ENCODE peak calls at places on chromosomes 2 and 18, in seven cellular contexts. R is HCT116, T is HepG2, O is endothelial cell of umbilical vein, D is upper lobe of left lung, G is stomach, W is sigmoid colon. P is an unnamed sample. For H3K9me3, the result is how much of the 10 kb centered on the place peaks cover.

GRCh38 chr18:63949068-63949737 is at the start of gene HMSD:
- DNase-seq in R (peak), T (no peak), O (peak), D (peak), G (peak), W (no peak), P (no peak)

GRCh38 chr18:79941473-79942119 is 9.9 kb downstream of the SLC66A2 start:
- DNase-seq in R (no peak), T (no peak), O (no peak), D (no peak), G (peak), W (peak), P (no peak)

GRCh38 chr2:203934006-203934632 is 2.4 kb upstream of the ICOS start:
- DNase-seq in R (no peak), T (no peak), O (no peak), D (no peak), G (no peak), W (no peak), P (no peak)

GRCh38 chr2:108923019-108923700 is 65.9 kb downstream of the EDAR start:
- DNase-seq in R (peak), T (no peak), O (no peak), D (no peak), G (peak), W (peak), P (peak)

GRCh38 chr2:118979177-118979861 is 37.3 kb downstream of the MARCO start:
- DNase-seq in R (no peak), T (no peak), O (no peak), D (no peak), G (no peak), W (no peak), P (no peak)

GRCh38 chr2:66581461-66582363 is 146.8 kb downstream of the MEIS1 start:
- DNase-seq in R (no peak), T (no peak), O (no peak), D (peak), G (no peak), W (peak), P (no peak)

GRCh38 chr2:66901344-66901743 is 466.4 kb downstream of the MEIS1 start:
- DNase-seq in R (no peak), T (no peak), O (no peak), D (no peak), G (no peak), W (no peak), P (no peak)

GRCh38 chr2:196421880-196422279 is 217.6 kb upstream of the CCDC150 start:
- DNase-seq in R (no peak), T (no peak), O (no peak), D (no peak), G (no peak), W (no peak), P (no peak)

GRCh38 chr2:189661148-189661956 is at the start of gene ASNSD1:
- DNase-seq in R (peak), T (peak), O (peak), D (peak), G (peak), W (peak), P (peak)

GRCh38 chr18:79394438-79395307 is 1.1 kb upstream of the NFATC1 start:
- DNase-seq in R (no peak), T (no peak), O (peak), D (peak), G (no peak), W (peak), P (no peak)

GRCh38 chr2:43417296-43417695 is 178.5 kb downstream of the THADA start:
- DNase-seq in R (no peak), T (no peak), O (no peak), D (no peak), G (no peak), W (no peak), P (no peak)

GRCh38 chr2:84901593-84902120 is 3.8 kb upstream of the TMSB10 start:
- DNase-seq in R (no peak), T (no peak), O (no peak), D (no peak), G (no peak), W (no peak), P (no peak)

GRCh38 chr2:15940661-15941482 is 522 bp downstream of the MYCN start:
- DNase-seq in R (no peak), T (no peak), O (peak), D (peak), G (no peak), W (no peak), P (no peak)

GRCh38 chr18:34773961-34774754 is 64.1 kb downstream of the DTNA start:
- DNase-seq in R (no peak), T (no peak), O (peak), D (no peak), G (peak), W (peak), P (no peak)

GRCh38 chr18:75815767-75816166 is 388.3 kb upstream of the SMIM21 start:
- DNase-seq in R (no peak), T (no peak), O (no peak), D (no peak), G (no peak), W (no peak), P (no peak)

GRCh38 chr2:30708491-30709290 is 98.6 kb downstream of the CAPN13 start:
- DNase-seq in R (no peak), T (no peak), O (no peak), D (no peak), G (no peak), W (no peak), P (no peak)

GRCh38 chr18:39751926-39752325 is 2186.3 kb upstream of the CELF4 start:
- DNase-seq in R (no peak), T (no peak), O (no peak), D (no peak), G (no peak), W (no peak), P (no peak)

GRCh38 chr2:233866479-233866878 is 1.7 kb downstream of the MSL3B start:
- DNase-seq in R (no peak), T (no peak), O (no peak), D (peak), G (no peak), W (no peak), P (no peak)

GRCh38 chr2:233862261-233862768 is 5.9 kb downstream of the MSL3B start:
- DNase-seq in R (no peak), T (no peak), O (no peak), D (no peak), G (no peak), W (no peak), P (no peak)

GRCh38 chr2:233871432-233871831 is 3.2 kb upstream of the MSL3B start:
- DNase-seq in R (no peak), T (no peak), O (no peak), D (no peak), G (no peak), W (no peak), P (no peak)

GRCh38 chr2:233865838-233866237 is 2.3 kb downstream of the MSL3B start:
- DNase-seq in R (no peak), T (peak), O (no peak), D (no peak), G (no peak), W (no peak), P (no peak)

DNA sequence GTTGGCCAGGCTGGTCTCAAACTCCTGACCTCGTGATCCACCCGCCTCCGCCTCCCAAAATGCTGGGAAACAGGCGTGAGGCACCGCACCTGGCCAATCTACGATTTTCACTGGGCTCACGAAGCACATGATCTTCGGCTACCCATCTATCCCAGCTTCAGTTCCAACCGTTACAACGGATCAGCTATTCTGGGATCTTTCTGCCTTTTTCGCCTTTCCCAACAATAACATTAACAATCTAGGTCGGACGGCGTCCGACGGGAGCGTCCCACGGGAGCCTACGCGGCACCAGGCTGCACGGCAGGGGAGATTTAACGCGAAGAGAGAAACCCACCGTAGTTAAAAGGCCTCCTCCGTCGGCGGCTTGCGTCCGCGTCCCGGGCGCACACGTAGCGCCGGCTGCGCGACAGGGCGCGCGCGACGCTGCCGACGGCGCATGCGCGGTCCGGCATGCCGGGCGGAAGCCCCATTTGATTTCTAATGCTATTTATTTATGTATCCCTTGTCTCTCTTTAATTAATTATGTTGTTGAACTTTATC is at the start of gene MSL3B:
- DNase-seq in R (peak), T (no peak), O (peak), D (peak), G (peak), W (no peak), P (no peak)
- TF ChIP-seq POLR2A in R (peak), T (no peak), O (peak), D (no peak), G (no peak), W (no peak), P (no peak)

DNA sequence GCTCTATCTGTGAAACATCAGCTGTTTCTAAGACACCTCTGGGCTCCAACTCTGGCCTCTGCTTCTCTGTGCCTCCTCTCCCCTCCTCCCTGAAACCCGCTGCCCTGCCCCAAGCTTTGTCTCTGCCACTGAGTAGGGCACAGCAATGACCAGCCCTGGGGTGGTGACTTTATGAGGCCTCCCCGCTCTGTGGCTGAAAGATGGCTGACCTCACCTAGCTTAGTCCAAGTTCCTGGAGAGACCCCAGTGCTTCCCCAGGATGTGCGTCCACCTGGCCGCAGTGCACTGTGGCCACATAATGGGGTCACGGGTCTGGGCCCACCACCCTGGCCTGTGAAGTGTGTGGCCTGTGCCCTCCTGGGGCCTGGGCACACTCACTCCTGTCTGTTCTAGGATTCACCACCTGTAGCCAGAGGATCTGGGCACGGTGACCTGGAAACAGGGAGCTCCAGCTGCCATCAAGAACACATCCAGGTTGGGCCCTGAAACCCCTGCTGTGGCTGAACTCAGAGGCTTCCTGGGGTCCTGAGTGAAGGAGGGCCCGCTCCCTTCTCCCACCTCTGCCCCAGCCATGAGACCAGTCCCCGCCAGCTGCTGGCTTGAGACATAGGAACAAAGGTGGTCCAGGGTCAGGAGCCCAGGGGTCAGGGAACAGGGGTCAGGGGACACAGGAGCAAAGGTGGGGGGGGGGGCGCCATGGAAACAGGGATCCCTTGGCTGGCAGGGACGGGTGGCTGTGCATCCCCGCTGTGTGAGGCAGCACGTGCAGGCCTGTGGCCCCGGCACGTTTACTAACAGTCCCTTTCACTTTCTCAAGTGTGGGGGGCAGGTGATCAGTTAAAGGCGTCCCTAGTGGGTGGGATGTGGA is 29.3 kb upstream of the OTOS start:
- DNase-seq in R (no peak), T (no peak), O (no peak), D (no peak), G (no peak), W (no peak), P (no peak)
- H3K9me3 ChIP-seq in R (under half), T (under half), O (under half), D (under half), G (under half), W (under half), P (under half)

DNA sequence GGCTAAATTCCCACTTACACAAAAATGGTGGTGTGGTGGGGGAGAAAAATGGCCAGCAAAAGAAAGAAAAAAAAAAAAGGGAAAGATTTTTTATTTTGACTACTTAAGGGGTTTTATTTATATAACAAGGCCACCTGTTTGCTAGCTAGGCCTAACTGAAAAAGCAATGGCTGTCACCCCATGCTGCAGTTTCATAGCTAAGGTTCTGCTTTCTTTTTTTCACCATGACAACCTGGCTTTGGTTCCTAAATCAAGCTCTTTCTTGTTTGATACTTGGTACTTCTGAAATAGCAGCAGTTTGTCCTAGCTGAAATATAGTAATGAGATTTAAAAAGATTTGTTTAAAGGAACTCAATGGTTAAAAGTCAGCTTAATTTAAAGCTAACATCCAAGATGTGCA is 433.2 kb upstream of the MEX3C start:
- DNase-seq in R (no peak), T (no peak), O (no peak), D (no peak), G (no peak), W (no peak), P (no peak)
- TF ChIP-seq POLR2AphosphoS5 in R (no peak), T (no peak), O (no peak), D (no peak), G (no peak), W (no peak), P (no peak)

GRCh38 chr2:190986221-190986953 is 27.6 kb downstream of the STAT1 start:
- DNase-seq in R (no peak), T (no peak), O (no peak), D (no peak), G (no peak), W (no peak), P (no peak)
- TF ChIP-seq POLR2A in R (no peak), T (no peak), O (no peak), D (no peak), G (no peak), W (no peak), P (no peak)

GRCh38 chr18:52069201-52069600 is 270.8 kb upstream of the DCC start:
- DNase-seq in R (no peak), T (no peak), O (no peak), D (no peak), G (no peak), W (no peak), P (no peak)
- H3K9me3 ChIP-seq in R (under half), T (half or more), O (under half), D (under half), G (under half), W (under half), P (under half)

P was measured in prostate gland.